ENCODE peak calls at places on chromosomes 12 and 14, in five cellular contexts. N is SK-N-SH, I is endothelial cell of umbilical vein, P is astrocyte, U is HCT116. J is an unnamed sample.

GRCh38 chr12:122842505-122843405 is 7.5 kb downstream of the HIP1R start:
- DNase-seq in P (no peak), I (peak), U (no peak), N (peak), J (peak)

GRCh38 chr14:66038214-66038977 is 447.8 kb upstream of the CCDC196 start:
- DNase-seq in U (no peak), I (no peak), P (no peak), N (no peak), J (peak)

GRCh38 chr12:6053541-6053940 is 70.9 kb downstream of the VWF start:
- DNase-seq in P (peak), U (no peak), N (no peak), I (peak), J (no peak)

GRCh38 chr12:71763682-71764379 is 9.2 kb downstream of the RAB21 start:
- DNase-seq in U (no peak), P (peak), I (no peak), N (no peak), J (no peak)

GRCh38 chr14:68082698-68083291 is 263.2 kb downstream of the RAD51B start:
- DNase-seq in N (no peak), U (no peak), P (no peak), I (peak), J (no peak)

GRCh38 chr12:12445882-12446181 is 89.0 kb downstream of the BORCS5 start:
- DNase-seq in P (no peak), N (no peak), U (no peak), I (no peak), J (no peak)

GRCh38 chr14:91228112-91229004 is 16.1 kb downstream of the GPR68 start:
- DNase-seq in N (no peak), U (no peak), I (peak), P (peak), J (no peak)

GRCh38 chr12:94100254-94100653 is 48.1 kb upstream of the PLXNC1 start:
- DNase-seq in N (no peak), P (peak), I (peak), U (no peak), J (peak)

GRCh38 chr12:105253882-105254513 is 18.0 kb upstream of the APPL2 start:
- DNase-seq in U (no peak), P (peak), I (peak), N (no peak), J (no peak)

GRCh38 chr14:95222151-95222631 is 64.9 kb upstream of the DICER1 start:
- DNase-seq in I (no peak), N (no peak), U (no peak), P (peak), J (peak)

GRCh38 chr12:111741235-111741812 is 25.4 kb upstream of the ALDH2 start:
- DNase-seq in I (peak), P (peak), N (peak), U (no peak), J (peak)

GRCh38 chr14:50272498-50272897 is 39.5 kb downstream of the L2HGDH start:
- DNase-seq in P (peak), U (no peak), I (no peak), N (no peak), J (no peak)

GRCh38 chr14:102086346-102086971 is 385 bp downstream of the HSP90AA1 start:
- DNase-seq in P (peak), N (peak), U (no peak), I (peak), J (peak)

GRCh38 chr12:120388711-120389431 is 19.9 kb upstream of the MSI1 start:
- DNase-seq in P (no peak), I (no peak), U (no peak), N (no peak), J (no peak)

GRCh38 chr14:72740504-72740961 is 153.4 kb downstream of the DPF3 start:
- DNase-seq in I (no peak), U (no peak), P (no peak), N (no peak), J (no peak)

GRCh38 chr12:110320548-110320947 is 39.5 kb downstream of the ATP2A2 start:
- DNase-seq in U (no peak), I (no peak), P (no peak), N (no peak), J (no peak)

GRCh38 chr12:541676-542289 is 82.0 kb downstream of the B4GALNT3 start:
- DNase-seq in P (no peak), N (peak), U (no peak), I (no peak), J (no peak)

GRCh38 chr12:131795688-131796410 is 32.3 kb upstream of the MMP17 start:
- DNase-seq in U (no peak), P (no peak), I (no peak), N (no peak), J (peak)

DNA sequence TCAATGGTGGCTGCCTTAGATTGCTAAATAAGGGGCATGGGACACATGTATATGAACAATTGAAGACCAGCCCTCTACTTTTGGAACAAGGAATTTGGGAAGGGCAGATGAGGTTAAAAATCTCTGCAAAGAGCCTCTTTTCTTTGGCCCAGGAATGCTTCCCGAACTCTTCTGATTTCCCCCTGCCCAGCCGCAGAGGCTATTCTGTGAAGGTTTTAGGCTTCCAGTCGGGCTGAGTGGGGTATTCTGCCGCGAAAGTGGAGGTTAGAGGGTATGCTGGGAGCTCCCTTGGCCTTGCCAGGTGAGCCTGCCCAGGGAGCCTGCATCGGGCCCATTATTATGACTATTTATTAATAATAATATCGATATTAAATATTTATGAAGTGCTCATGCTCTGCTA is 1.2 kb downstream of the POU6F1 start:
- DNase-seq in N (no peak), U (no peak), P (no peak), I (no peak), J (no peak)
- H3K4me2 ChIP-seq in N (peak), U (peak), P (peak), I (peak), J (peak)

GRCh38 chr14:71050227-71050823 is 143.1 kb downstream of the PCNX1 start:
- DNase-seq in I (peak), U (no peak), P (no peak), N (peak), J (no peak)
- TF ChIP-seq CTCF in I (no peak), U (peak), P (no peak), N (peak), J (peak)

GRCh38 chr12:125218952-125219351 is 153.7 kb downstream of the AACS start:
- DNase-seq in N (no peak), P (no peak), U (no peak), I (no peak), J (no peak)
- H3K4me2 ChIP-seq in N (no peak), P (no peak), U (no peak), I (no peak), J (no peak)

DNA sequence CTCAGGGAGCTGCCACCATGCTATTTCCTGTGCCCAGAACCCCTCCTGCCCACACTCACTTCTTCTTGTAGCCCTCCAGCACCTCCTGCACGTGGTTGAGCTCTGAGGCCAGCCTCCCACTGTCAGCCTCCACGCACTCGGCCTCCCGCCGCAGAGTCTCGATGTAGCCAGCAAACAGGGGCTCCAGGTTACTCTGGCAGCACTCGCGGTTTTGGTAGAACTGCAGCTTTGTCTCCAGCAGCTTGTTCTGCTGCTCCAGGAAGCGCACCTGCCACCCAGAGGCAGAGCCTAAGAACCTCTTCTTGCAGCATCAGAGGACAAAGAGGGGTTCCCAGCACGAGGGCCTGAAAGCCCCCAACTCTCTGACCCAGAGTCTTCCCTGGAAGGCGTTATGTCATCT is 2.1 kb downstream of the KRT83 start:
- DNase-seq in N (no peak), P (no peak), U (no peak), I (no peak), J (no peak)
- TF ChIP-seq CTCF in N (no peak), P (no peak), U (peak), I (no peak), J (peak)

DNA sequence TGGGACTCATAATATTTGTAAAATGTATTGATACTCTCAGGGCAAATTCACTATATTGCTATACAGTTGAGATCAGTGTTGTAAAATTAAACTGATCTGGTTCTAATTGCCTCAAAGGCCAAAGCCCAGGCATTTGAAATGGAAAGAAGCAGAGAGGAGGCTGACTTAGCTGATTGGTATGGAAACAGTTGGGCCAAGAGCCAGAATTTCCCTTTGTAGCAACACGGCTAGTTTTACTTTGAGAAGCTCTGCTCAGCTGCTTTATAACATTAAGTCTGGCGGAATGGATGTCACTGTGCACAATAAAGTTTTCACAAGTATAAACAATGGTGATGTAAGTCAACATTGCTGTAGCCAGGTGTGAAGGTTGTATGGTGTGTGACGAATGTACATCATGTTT is 186.4 kb downstream of the MSRB3 start:
- DNase-seq in N (no peak), U (no peak), I (peak), P (peak), J (peak)
- H3K4me2 ChIP-seq in N (peak), U (peak), I (no peak), P (peak), J (peak)